ENCODE peak calls at places on chromosomes 13 and 19, in four cellular contexts. Y is PC-9, O is psoas muscle, J is esophagus squamous epithelium. B is an unnamed sample. For H3K36me3, the result is how much of the 10 kb centered on the place peaks cover.

GRCh38 chr13:110304256-110304655 is 2.7 kb downstream of the COL4A1 start:
- DNase-seq in O (no peak), Y (peak), J (no peak), B (no peak)

GRCh38 chr13:89520468-89520867 is 1827.0 kb upstream of the MIR17HG start:
- DNase-seq in J (no peak), O (no peak), Y (no peak), B (no peak)

GRCh38 chr13:109778102-109778542 is 8.3 kb downstream of the IRS2 start:
- DNase-seq in Y (peak), O (no peak), J (no peak), B (no peak)

GRCh38 chr19:4267101-4267900 is 11.8 kb upstream of the SHD start:
- DNase-seq in O (peak), Y (peak), J (no peak), B (peak)

GRCh38 chr13:85864963-85865530 is 65.8 kb upstream of the SLITRK6 start:
- DNase-seq in Y (no peak), O (no peak), J (no peak), B (peak)

GRCh38 chr13:102584423-102584822 is 12.4 kb upstream of the TPP2 start:
- DNase-seq in O (no peak), J (no peak), Y (no peak), B (no peak)

GRCh38 chr13:102289606-102290005 is 112.2 kb downstream of the FGF14 start:
- DNase-seq in J (no peak), O (no peak), Y (no peak), B (no peak)

GRCh38 chr19:38564981-38565685 is 52.6 kb downstream of the MAP4K1 start:
- DNase-seq in Y (no peak), J (no peak), O (peak), B (peak)

GRCh38 chr13:56182598-56182997 is 958.1 kb upstream of the PRR20A start:
- DNase-seq in Y (no peak), J (no peak), O (no peak), B (no peak)

GRCh38 chr19:734716-735115 is 16.2 kb upstream of the MISP start:
- DNase-seq in O (no peak), Y (no peak), J (no peak), B (no peak)

GRCh38 chr19:54949412-54949811 is 2.1 kb upstream of the NLRP7 start:
- DNase-seq in O (no peak), Y (no peak), J (no peak), B (no peak)

GRCh38 chr19:5052515-5052914 is 83.6 kb downstream of the KDM4B start:
- DNase-seq in Y (no peak), J (no peak), O (no peak), B (peak)

GRCh38 chr13:28237944-28238343 is 99.6 kb downstream of the PAN3 start:
- DNase-seq in J (no peak), O (no peak), Y (no peak), B (no peak)

GRCh38 chr19:20923077-20923871 is at the start of gene ZNF85:
- DNase-seq in Y (peak), J (peak), O (peak), B (peak)

GRCh38 chr19:56136362-56136761 is 4.7 kb upstream of the ZNF444 start:
- DNase-seq in Y (no peak), J (no peak), O (no peak), B (no peak)

GRCh38 chr19:39397360-39398296 is 6.5 kb downstream of the MED29 start:
- DNase-seq in J (no peak), O (peak), Y (peak), B (peak)

GRCh38 chr13:87893982-87894527 is 222.9 kb downstream of the SLITRK5 start:
- DNase-seq in Y (no peak), O (no peak), J (no peak), B (no peak)

GRCh38 chr19:6853868-6854267 is 33.5 kb upstream of the ADGRE1 start:
- DNase-seq in Y (no peak), O (no peak), J (no peak), B (no peak)

GRCh38 chr13:109381546-109382180 is 404.7 kb downstream of the IRS2 start:
- DNase-seq in J (no peak), Y (no peak), O (no peak), B (no peak)

GRCh38 chr13:114319441-114319871 is 5.2 kb downstream of the CHAMP1 start:
- DNase-seq in O (no peak), Y (no peak), J (no peak), B (no peak)

GRCh38 chr19:27775395-27775794 is 1437.6 kb downstream of the UQCRFS1 start:
- DNase-seq in J (no peak), Y (no peak), O (no peak), B (peak)

GRCh38 chr19:27774827-27775226 is 1438.1 kb downstream of the UQCRFS1 start:
- DNase-seq in Y (no peak), J (no peak), O (no peak), B (peak)

GRCh38 chr19:27773318-27774094 is 1439.4 kb downstream of the UQCRFS1 start:
- DNase-seq in J (no peak), Y (no peak), O (no peak), B (no peak)

GRCh38 chr19:27776020-27776419 is 1436.9 kb downstream of the UQCRFS1 start:
- DNase-seq in Y (no peak), O (no peak), J (no peak), B (peak)

DNA sequence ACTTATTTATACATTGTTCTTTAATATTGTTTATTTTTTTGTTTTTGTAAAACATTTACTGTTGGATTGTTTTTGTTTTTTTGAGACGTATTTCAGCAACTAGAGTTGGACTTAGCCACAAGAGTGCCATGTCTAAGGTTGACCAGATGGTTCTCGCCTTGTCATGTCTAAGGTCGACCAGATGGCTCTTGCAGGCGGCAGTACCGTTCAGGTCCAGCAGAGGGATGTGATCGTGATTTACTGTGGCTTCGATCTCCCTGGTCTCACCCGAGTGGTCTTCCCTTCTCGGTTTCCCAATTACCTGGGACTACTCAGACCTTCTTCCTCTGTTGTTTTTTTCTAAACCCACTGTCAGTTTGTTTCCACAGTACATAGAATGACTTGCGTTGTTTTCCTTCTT is 1438.6 kb downstream of the UQCRFS1 start:
- DNase-seq in J (no peak), Y (no peak), O (no peak), B (peak)
- TF ChIP-seq CTCF in J (no peak), Y (peak), O (no peak), B (peak)

DNA sequence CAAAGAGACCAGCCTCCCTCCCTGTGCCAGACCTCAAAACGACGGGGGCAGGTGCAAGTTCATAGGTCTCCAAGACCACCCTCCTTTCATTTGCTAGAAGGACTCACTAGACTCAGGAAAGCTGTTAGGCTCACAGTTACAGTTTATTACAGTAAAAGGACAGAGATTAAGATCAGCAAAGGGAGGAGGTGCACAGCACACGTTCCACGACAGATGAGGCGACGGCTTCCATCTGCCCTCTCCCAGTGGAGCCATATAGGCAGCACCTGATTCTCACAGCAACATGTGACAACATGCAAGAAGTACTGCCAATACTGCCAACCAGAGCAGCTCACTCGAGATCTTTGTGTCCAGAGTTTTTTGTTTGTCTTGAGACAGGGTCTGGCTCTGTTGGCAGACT is 9.4 kb upstream of the CEACAM19 start:
- DNase-seq in O (no peak), Y (no peak), J (no peak), B (no peak)
- H3K36me3 ChIP-seq in O (half or more), Y (half or more), J (under half), B (half or more)

DNA sequence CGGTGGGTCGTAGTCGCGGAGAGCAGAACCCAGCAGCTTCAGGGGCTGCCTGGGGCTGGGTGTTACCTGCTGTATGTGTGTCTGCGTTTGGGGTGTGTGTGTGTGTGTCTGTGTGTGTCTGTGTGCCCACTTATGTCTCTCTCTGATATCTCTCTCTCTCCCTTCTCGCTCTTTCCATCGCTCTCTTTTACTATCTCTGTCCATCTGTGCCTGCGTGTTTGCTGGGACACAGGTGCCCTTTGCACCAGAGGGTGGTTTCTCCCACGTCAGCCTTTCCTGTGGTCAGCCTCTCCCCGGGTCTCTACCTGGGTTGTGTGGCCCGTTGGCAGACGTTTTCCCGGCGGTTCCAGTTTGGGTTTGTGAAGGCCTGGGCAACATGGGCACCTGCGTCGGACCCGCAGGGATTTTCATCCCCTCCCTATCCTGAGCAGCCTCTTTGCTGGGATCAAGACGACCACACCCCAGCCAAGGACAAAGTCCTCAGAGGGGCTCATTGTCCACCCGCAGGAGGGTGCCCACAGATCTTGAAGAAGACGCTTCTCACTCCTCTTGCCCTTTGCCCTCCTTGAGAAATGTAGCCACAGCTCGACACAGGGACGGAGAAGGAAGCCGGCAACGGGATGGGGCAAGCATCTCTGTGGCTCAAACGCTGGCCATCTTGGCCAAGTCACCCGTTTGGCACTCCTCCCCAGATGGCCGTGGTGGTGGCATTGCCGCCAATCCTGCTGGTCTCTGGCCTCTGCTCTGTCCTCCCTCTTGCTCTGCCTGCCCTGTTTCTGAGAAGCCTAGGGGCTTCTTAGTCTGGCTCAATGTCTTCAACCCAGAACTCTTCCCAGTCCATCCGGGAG is 43.3 kb downstream of the ZNF146 start:
- DNase-seq in J (no peak), O (no peak), Y (no peak), B (no peak)
- H3K4me3 ChIP-seq in J (peak), O (peak), Y (no peak), B (no peak)

GRCh38 chr19:33769208-33769607 is 27.5 kb upstream of the KCTD15 start:
- DNase-seq in O (no peak), Y (no peak), J (no peak), B (no peak)

GRCh38 chr19:33771308-33772101 is 25.2 kb upstream of the KCTD15 start:
- DNase-seq in O (peak), J (no peak), Y (peak), B (peak)

GRCh38 chr19:33770107-33770506 is 26.6 kb upstream of the KCTD15 start:
- DNase-seq in Y (no peak), O (no peak), J (no peak), B (no peak)

GRCh38 chr19:33766623-33767022 is 30.0 kb upstream of the KCTD15 start:
- DNase-seq in Y (no peak), J (no peak), O (no peak), B (no peak)

DNA sequence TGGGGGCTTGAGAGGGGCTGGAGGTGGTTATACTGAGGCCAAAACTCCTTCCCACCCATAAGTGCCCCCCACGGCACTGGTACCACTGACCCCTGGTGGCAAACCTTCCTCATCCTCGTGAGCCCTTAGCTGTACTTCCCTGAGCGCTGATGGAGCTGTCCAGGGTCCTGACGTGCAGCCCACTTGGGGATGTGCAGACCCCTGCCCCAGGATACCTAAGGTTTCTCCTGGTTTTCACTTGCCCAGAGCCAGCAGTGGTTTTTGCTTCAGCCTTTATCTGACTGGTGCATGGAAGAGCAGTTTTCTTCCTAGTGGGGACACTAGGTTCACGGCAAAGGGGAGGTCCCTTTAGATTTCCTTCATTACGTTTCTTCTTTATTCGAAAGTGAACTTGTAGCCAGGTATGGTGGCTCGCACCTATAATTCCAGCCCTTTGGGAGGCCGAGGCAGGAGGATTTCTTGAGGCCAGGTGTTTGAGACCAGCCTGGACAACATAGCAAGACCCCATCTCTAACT is 28.7 kb upstream of the KCTD15 start:
- DNase-seq in Y (no peak), O (no peak), J (no peak), B (no peak)
- TF ChIP-seq CTCF in Y (no peak), O (no peak), J (no peak), B (peak)

GRCh38 chr13:36986462-36987240 is 12.5 kb downstream of the ALG5 start:
- DNase-seq in J (no peak), O (no peak), Y (no peak), B (no peak)

GRCh38 chr13:36997716-36998427 is 1.3 kb downstream of the ALG5 start:
- DNase-seq in J (no peak), Y (no peak), O (no peak), B (no peak)

DNA sequence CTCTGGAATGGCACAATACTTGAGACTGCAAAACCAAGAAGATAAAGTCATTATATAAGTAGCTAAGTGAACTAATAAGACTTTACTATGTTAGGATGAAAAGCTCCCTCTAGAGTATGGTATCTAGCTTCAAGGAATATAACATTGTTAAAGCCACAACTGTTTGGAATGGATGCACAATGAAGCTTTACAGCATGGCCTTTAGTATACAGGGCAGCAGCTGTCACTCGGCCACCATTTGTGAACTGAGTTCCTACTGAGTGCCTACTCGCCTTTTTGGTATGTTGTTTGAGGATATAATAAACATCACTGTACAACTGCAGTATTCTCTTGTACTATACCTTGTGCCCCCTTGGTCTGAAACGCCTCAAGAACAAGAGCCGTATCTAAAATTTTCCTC is 6.8 kb downstream of the ALG5 start:
- DNase-seq in Y (no peak), O (no peak), J (no peak), B (no peak)
- H3K36me3 ChIP-seq in Y (under half), O (half or more), J (under half), B (half or more)

GRCh38 chr19:44718441-44719261 is 19.7 kb downstream of the CEACAM16 start:
- DNase-seq in O (peak), Y (peak), J (no peak), B (peak)
- H3K4me3 ChIP-seq in O (peak), Y (peak), J (peak), B (peak)

DNA sequence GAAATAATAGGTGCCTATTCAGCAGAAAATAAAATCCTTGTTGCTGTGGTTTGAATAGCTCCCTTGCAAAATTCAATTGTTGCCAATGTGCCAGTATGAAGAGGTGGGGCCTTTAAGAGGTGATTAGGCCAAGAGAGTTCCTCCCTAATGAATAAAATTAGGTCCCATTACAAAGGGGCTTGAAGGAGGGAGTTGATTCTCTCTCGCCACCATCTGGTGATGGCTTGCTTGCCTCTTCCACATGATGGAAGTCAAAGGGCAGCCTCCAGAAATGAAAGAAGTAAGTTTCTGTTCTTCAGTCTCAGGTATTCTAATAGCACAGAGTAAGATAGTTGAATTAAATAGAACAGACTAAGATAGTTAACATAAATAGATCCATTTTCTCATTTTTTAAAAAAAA is 3.0 kb upstream of the EEF1AKMT1 start:
- DNase-seq in Y (no peak), O (no peak), J (no peak), B (no peak)
- TF ChIP-seq CTCF in Y (no peak), O (no peak), J (no peak), B (no peak)

DNA sequence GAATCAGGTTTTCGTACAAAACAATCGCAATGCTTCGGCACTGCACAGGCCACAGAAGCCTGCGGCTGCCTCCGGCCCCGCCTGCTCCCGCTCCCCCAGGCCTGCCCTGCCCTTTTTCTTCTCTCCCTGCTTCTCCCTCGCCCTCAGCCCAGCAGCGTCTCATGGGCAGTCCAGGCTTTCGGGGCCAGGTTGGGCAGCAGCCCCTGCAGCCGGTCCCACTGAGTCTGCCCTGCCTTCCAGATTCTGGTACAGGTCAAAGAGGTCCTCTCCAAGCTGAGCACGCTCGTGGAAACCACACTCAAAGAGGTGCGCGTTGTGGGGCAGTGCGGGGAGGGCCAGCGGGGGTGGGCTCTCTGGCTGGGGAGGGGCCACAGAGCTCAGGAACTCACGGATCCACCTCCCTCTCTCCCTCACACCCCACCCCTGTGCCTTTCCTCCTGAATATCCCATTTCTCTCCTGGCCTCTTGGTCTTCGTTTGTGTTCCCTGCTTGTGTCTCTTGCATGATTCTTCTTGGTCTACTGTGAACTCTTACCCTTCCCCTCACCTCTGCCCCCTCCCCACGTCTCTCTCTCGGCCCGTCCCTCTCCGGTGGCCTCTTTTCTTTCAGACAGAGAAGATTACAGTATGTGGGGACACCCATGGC is 30.1 kb downstream of the CCDC8 start:
- DNase-seq in J (no peak), Y (no peak), O (no peak), B (no peak)
- H3K36me3 ChIP-seq in J (under half), Y (under half), O (half or more), B (half or more)

DNA sequence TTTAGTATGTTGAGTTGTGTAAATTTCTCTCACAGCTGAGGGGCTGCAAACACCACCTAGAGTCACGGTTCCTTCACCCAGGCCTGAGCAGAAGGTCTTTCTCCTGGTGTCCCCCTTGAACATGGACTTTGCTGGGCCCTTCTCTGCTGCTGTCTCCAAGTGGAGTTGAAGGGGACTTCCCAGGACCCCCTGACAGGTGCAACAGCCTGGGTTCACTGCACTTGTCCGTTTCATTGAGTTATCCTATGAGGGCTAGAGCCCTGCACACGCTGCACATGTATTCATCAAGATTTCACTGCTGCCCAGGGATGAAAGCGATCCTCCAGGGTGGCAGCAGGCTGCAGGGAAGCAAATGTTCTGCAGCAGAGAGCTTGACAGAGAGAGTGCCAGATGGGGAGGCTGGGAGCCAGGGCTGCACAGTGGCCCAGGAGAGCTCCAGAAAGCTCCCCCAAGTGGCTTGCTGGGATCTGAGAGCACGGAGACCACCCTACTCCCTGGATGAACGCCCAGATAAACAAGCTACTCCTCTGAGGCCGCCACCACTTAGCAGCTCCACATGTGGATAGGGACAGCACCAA is 10.3 kb downstream of the TMEM272 start:
- DNase-seq in O (no peak), Y (no peak), J (no peak), B (no peak)
- H3K4me3 ChIP-seq in O (no peak), Y (no peak), J (no peak), B (no peak)

GRCh38 chr19:12791345-12792047 is at the start of gene JUNB:
- DNase-seq in Y (peak), O (peak), J (peak), B (peak)
- TF ChIP-seq CTCF in Y (no peak), O (no peak), J (peak), B (no peak)

B was measured in BE2C.